ENCODE peak calls at places on chromosomes 16 and 17, in five cellular contexts. W is CD8-positive, alpha-beta memory T cell; J is left ventricle myocardium inferior; T is heart right ventricle; Q is breast epithelium. M is an unnamed sample.
A peak's percentile ranks its signal among the peaks of the same experiment; 100 is the strongest.

GRCh38 chr17:59617141-59617757 is 2.4 kb upstream of the CLTC start:
- DNase-seq in Q (no peak), T (no peak), J (no peak), W (no peak), M (no peak)

GRCh38 chr17:1746975-1747543 is 4.4 kb downstream of the SERPINF2 start:
- DNase-seq in Q (peak; percentile 88), J (no peak), T (no peak), W (no peak), M (no peak)

GRCh38 chr16:8941718-8942344 is 21.9 kb downstream of the USP7 start:
- DNase-seq in J (no peak), T (no peak), W (no peak), Q (no peak), M (no peak)

GRCh38 chr16:2514333-2515179 is 804 bp downstream of the ATP6V0C start:
- DNase-seq in T (peak; percentile 9), J (no peak), W (peak; percentile 55), Q (peak; percentile 64), M (peak; percentile 48)

GRCh38 chr16:7086842-7087616 is 245.6 kb upstream of the RBFOX1 start:
- DNase-seq in Q (no peak), J (peak; percentile 33), W (no peak), T (peak; percentile 6), M (peak; percentile 81)

GRCh38 chr17:40598021-40598927 is 33.0 kb upstream of the CCR7 start:
- DNase-seq in T (no peak), W (no peak), J (no peak), Q (no peak), M (no peak)

GRCh38 chr17:63694229-63694973 is 5.5 kb downstream of the LIMD2 start:
- DNase-seq in J (no peak), T (no peak), Q (no peak), W (no peak), M (peak; percentile 31)

GRCh38 chr17:12545877-12546513 is 119.7 kb upstream of the MYOCD start:
- DNase-seq in J (no peak), W (no peak), T (peak; percentile 31), Q (no peak), M (peak; percentile 68)

GRCh38 chr17:42514279-42514678 is 21.8 kb upstream of the NAGLU start:
- DNase-seq in Q (no peak), W (no peak), T (no peak), J (no peak), M (no peak)

GRCh38 chr17:39867084-39867890 is 715 bp upstream of the ZPBP2 start:
- DNase-seq in W (peak; percentile 13), J (no peak), T (no peak), Q (no peak), M (no peak)

GRCh38 chr17:73508931-73509605 is 135.2 kb downstream of the SDK2 start:
- DNase-seq in Q (no peak), W (no peak), J (no peak), T (no peak), M (no peak)

GRCh38 chr17:46179375-46179999 is 13.7 kb downstream of the KANSL1 start:
- DNase-seq in T (no peak), Q (no peak), J (no peak), W (no peak), M (no peak)

GRCh38 chr17:36524428-36524876 is 10.2 kb downstream of the MYO19 start:
- DNase-seq in Q (no peak), T (no peak), J (no peak), W (no peak), M (no peak)

GRCh38 chr17:38591759-38592241 is 14.0 kb downstream of the SRCIN1 start:
- DNase-seq in J (no peak), Q (no peak), W (no peak), T (no peak), M (no peak)

GRCh38 chr17:77527394-77527793 is 386.6 kb downstream of the SEC14L1 start:
- DNase-seq in T (no peak), J (no peak), Q (no peak), W (no peak), M (no peak)

GRCh38 chr17:2954898-2955445 is 108.4 kb downstream of the OR1D5 start:
- DNase-seq in Q (no peak), J (no peak), T (no peak), W (no peak), M (no peak)

GRCh38 chr16:30533748-30534367 is 800 bp downstream of the ZNF747 start:
- DNase-seq in Q (no peak), T (no peak), J (no peak), W (no peak), M (peak; percentile 17)

DNA sequence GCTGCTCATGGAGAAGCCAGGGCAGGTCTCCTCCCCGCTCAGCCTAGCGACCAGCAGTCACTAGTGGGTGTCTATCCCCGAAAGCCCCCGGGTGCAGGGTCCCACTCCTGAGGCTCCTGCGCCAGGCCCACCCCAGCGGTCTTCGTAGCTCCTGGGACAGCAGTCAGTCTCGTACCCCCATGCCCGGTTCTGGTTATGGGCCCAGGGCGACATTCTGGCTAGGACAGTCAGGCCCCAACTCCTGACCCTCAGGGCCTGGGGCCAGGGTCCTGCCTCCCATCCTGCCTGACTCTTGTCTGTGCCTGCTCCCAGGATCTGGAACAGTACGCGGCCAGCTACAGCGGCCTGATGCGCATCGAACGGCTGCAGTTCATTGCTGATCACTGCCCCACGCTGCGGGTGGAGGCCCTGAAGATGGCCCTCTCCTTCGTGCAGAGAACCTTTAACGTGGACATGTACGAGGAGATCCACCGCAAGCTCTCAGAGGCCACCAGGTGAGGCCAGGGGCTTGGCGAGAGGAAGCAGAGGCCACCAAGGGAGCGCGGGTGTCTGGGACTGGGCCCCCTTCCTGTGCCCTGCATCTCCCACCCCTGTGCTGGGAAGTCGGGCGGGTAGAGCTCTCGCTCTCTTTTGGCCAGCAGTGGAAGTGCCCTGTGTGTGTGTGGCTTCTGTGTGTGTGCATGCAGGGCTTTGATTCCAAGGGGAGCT is 2.0 kb downstream of the GPS1 start:
- DNase-seq in J (no peak), Q (no peak), W (no peak), T (no peak), M (no peak)
- H3K36me3 ChIP-seq in J (peaks cover 70% of the 10 kb centered on the region), Q (no peaks in the 10 kb centered on the region), W (no peaks in the 10 kb centered on the region), T (peaks cover 66% of the 10 kb centered on the region), M (no peaks in the 10 kb centered on the region)

GRCh38 chr17:28363776-28364650 is 986 bp downstream of the SEBOX start:
- DNase-seq in T (no peak), W (no peak), J (no peak), Q (no peak), M (no peak)
- H3K36me3 ChIP-seq in T (peaks cover 61% of the 10 kb centered on the region), W (peaks cover 30% of the 10 kb centered on the region), J (peaks cover 51% of the 10 kb centered on the region), Q (peaks cover 6% of the 10 kb centered on the region), M (peaks cover 4% of the 10 kb centered on the region)

GRCh38 chr17:82072827-82073226 is 7.2 kb upstream of the DUS1L start:
- DNase-seq in T (no peak), W (no peak), J (no peak), Q (no peak), M (no peak)
- H3K36me3 ChIP-seq in T (no peaks in the 10 kb centered on the region), W (no peaks in the 10 kb centered on the region), J (no peaks in the 10 kb centered on the region), Q (no peaks in the 10 kb centered on the region), M (no peaks in the 10 kb centered on the region)

GRCh38 chr17:78797213-78797612 is 15.1 kb upstream of the CYTH1 start:
- DNase-seq in T (no peak), Q (no peak), J (no peak), W (no peak), M (no peak)

GRCh38 chr17:78797691-78798585 is 15.9 kb upstream of the CYTH1 start:
- DNase-seq in J (no peak), Q (no peak), T (no peak), W (no peak), M (no peak)

GRCh38 chr17:78795241-78795640 is 13.2 kb upstream of the CYTH1 start:
- DNase-seq in J (no peak), W (no peak), T (no peak), Q (no peak), M (no peak)

GRCh38 chr17:78794399-78794798 is 12.3 kb upstream of the CYTH1 start:
- DNase-seq in T (no peak), Q (no peak), J (no peak), W (no peak), M (no peak)

DNA sequence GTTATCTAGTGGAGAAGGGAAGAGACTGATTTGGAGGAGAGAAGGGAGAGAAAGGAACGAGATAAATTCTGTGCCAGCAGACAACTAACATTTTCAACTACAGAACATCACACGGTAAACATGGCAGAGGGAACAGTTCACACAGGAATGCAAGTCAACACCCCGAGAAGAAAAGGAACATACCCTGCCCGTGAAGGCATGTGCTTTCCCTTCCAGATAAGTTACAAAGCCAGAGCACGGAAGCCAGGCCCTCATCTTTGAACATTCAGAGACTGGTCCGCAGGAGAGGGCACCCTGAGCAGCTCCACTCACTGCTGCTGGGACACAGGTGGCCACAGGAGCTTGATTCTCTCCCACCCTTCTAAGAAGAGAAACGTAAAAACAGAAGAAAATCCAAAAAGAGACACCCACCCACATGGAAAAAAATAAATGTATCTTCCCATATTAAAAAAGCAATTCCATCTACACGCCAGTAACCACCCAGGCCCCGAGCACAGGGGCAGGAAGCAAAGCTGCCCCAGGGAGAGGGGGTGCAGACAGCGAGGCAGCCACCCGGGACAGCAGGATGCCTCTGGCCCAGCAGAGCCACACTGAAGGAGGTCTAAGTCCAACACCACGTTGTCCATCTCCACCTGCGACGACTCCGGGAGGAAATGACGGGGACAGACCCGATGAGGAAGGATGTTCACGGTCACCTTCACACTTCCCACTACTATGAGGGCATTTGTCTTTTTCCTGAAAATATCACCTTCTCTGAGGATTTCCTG is 14.2 kb upstream of the CYTH1 start:
- DNase-seq in T (no peak), J (no peak), W (no peak), Q (no peak), M (no peak)
- H3K36me3 ChIP-seq in T (peaks cover 80% of the 10 kb centered on the region), J (peaks cover 57% of the 10 kb centered on the region), W (peaks cover 55% of the 10 kb centered on the region), Q (no peaks in the 10 kb centered on the region), M (no peaks in the 10 kb centered on the region)

GRCh38 chr16:57256601-57257395 is 11.7 kb downstream of the ARL2BP start:
- DNase-seq in Q (no peak), J (no peak), T (no peak), W (no peak), M (no peak)
- H3K36me3 ChIP-seq in Q (no peaks in the 10 kb centered on the region), J (peaks cover 54% of the 10 kb centered on the region), T (peaks cover 42% of the 10 kb centered on the region), W (peaks cover 8% of the 10 kb centered on the region), M (no peaks in the 10 kb centered on the region)

DNA sequence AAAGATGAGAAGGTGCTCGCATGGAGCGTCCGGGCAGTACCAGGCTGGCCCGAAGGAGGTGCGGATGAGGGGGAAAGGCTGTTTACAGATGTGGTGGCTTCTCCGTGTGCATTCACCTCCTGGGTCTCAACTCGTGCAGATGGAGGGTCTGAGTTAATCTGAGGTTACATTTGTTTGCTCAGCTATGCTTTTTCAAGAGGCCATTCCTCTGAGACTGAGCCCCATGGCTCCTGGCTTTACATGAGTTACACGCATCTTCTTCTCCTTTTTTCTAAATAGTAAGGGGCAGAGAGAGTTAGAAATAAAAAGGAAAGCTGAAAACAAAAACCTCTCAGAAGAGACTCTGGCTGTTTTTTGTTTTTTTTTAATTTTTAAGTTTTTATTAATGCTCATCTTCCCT is 29.0 kb downstream of the IRF8 start:
- DNase-seq in T (no peak), Q (no peak), W (no peak), J (no peak), M (no peak)
- H3K36me3 ChIP-seq in T (no peaks in the 10 kb centered on the region), Q (no peaks in the 10 kb centered on the region), W (no peaks in the 10 kb centered on the region), J (no peaks in the 10 kb centered on the region), M (no peaks in the 10 kb centered on the region)

GRCh38 chr17:66689192-66689591 is 145.7 kb upstream of the CACNG5 start:
- DNase-seq in Q (no peak), J (no peak), W (no peak), T (no peak), M (no peak)
- H3K36me3 ChIP-seq in Q (no peaks in the 10 kb centered on the region), J (peaks cover 15% of the 10 kb centered on the region), W (peaks cover 47% of the 10 kb centered on the region), T (peaks cover 20% of the 10 kb centered on the region), M (no peaks in the 10 kb centered on the region)